ENCODE peak calls at places on chromosomes 11 and 22, in four cellular contexts. M is WTC11, N is K562, A is HepG2. E is an unnamed sample.

GRCh38 chr11:112734207-112734606 is 227.0 kb upstream of the NCAM1 start:
- DNase-seq in N (peak), A (no peak), M (peak), E (no peak)

GRCh38 chr11:61699737-61700160 is 19.6 kb downstream of the DAGLA start:
- DNase-seq in M (no peak), A (no peak), N (no peak), E (no peak)

GRCh38 chr22:44746836-44747519 is 5.4 kb upstream of the ARHGAP8 start:
- DNase-seq in M (no peak), N (no peak), A (peak), E (no peak)

GRCh38 chr22:38755155-38755910 is 465 bp downstream of the SUN2 start:
- DNase-seq in M (peak), N (peak), A (peak), E (peak)

GRCh38 chr22:48711669-48712068 is 1116.0 kb downstream of the BRD1 start:
- DNase-seq in M (no peak), A (no peak), N (no peak), E (no peak)

GRCh38 chr11:88480217-88480616 is 142.7 kb upstream of the CTSC start:
- DNase-seq in A (no peak), N (no peak), M (no peak), E (no peak)

GRCh38 chr11:69563946-69564780 is 76.8 kb upstream of the CCND1 start:
- DNase-seq in N (no peak), M (no peak), A (peak), E (no peak)

GRCh38 chr22:16601437-16602223 is 9.0 kb upstream of the CCT8L2 start:
- DNase-seq in N (peak), A (no peak), M (no peak), E (no peak)

GRCh38 chr11:1953489-1954284 is 6.6 kb downstream of the MRPL23 start:
- DNase-seq in M (no peak), A (no peak), N (no peak), E (no peak)

GRCh38 chr22:27980424-27981148 is 61.5 kb upstream of the PITPNB start:
- DNase-seq in M (peak), A (no peak), N (peak), E (no peak)

GRCh38 chr22:27982106-27982505 is 63.0 kb upstream of the PITPNB start:
- DNase-seq in M (no peak), A (no peak), N (no peak), E (no peak)

GRCh38 chr22:27978317-27978716 is 59.3 kb upstream of the PITPNB start:
- DNase-seq in N (no peak), M (no peak), A (no peak), E (no peak)

GRCh38 chr22:27975381-27976013 is 56.4 kb upstream of the PITPNB start:
- DNase-seq in M (no peak), N (no peak), A (no peak), E (no peak)

GRCh38 chr22:27978875-27979274 is 59.8 kb upstream of the PITPNB start:
- DNase-seq in M (no peak), A (no peak), N (no peak), E (no peak)
- TF ChIP-seq NR3C1 in M (no peak), A (no peak), N (no peak), E (no peak)

GRCh38 chr11:128098840-128099239 is 488.5 kb downstream of the ETS1 start:
- DNase-seq in A (no peak), N (no peak), M (no peak), E (no peak)

GRCh38 chr11:128093689-128094088 is 493.7 kb downstream of the ETS1 start:
- DNase-seq in N (no peak), M (no peak), A (no peak), E (no peak)

GRCh38 chr11:128089962-128090361 is 497.4 kb downstream of the ETS1 start:
- DNase-seq in A (no peak), N (no peak), M (no peak), E (no peak)

DNA sequence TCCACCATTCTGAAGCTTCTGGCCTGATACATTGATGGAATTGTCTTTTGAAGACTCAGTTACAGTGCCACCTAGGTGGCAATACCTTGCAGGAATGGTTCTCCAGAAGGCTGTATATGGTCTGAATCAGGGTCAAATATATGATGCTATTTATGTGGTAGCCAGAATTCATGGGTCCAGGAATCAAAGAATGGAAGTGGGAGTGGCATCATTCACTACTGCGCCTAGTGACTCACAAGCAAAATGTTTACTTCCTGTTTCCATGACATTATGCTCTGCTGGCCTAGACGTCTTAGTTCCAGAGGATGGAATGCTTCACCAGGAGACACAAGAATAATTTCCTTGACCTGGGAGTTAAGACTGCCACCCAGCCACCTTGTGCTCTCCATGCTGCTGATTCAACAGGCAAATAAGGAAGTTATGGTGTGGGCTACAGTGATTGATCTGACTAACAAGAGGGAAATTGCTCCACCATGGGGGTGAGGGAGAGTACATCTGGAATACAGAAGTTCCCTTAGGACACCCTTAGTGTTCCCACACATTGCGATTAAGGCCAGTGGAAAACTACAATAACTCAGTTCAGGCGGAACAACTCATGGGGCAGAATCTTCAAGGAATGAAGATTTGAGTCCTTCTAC is 491.8 kb downstream of the ETS1 start:
- DNase-seq in M (no peak), A (no peak), N (no peak), E (peak)
- TF ChIP-seq NR3C1 in M (no peak), A (no peak), N (no peak), E (no peak)

GRCh38 chr11:47409440-47410403 is 1.3 kb downstream of the SLC39A13 start:
- DNase-seq in M (no peak), A (no peak), N (no peak), E (no peak)
- TF ChIP-seq NR3C1 in M (no peak), A (no peak), N (no peak), E (no peak)

DNA sequence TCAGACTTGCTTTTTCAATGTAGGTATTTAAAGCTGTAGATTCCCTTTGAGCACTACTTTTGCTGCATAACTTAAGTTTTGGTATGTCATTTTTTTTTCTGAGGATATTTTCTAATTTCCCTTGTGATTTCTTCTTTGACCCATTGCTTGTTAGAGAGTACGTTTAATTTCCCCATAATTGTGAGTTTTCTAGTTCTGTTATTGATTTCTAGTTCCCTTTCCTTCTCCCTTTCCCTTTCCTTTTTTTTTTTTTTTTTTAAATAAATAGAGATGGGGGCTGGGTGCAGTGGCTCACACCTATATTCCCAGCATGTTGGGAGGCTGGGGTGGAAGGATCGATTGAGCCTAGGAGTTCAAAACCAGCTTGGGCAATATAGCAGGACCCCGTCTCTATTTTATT is 30.8 kb downstream of the UBE2L3 start:
- DNase-seq in N (no peak), M (no peak), A (no peak), E (no peak)
- TF ChIP-seq NR3C1 in N (no peak), M (no peak), A (no peak), E (no peak)

GRCh38 chr22:42792909-42793847 is 63.9 kb downstream of the ARFGAP3 start:
- DNase-seq in A (no peak), N (no peak), M (no peak), E (no peak)
- TF ChIP-seq NR3C1 in A (no peak), N (no peak), M (no peak), E (no peak)

DNA sequence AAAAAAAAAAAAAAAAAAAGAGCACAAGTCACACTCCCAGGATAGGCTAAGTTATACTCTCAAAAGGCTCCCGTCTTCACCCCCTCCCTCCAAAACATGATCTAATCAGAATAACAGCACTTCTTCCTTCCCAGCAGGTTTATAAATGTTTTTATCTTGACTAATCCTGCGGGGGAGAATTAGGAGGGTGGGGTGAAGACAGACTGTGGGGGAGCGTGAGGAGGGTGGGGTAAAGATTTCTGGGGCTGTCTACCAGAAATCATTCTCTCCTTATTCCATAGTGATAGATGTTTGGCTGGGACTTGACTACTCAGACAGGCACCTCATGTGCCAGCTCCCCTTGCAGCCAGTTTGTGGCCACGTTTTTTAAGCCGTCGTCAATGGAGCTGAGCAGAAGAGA is 17.0 kb downstream of the KCNE3 start:
- DNase-seq in A (no peak), M (no peak), N (no peak), E (no peak)
- TF ChIP-seq NR3C1 in A (no peak), M (no peak), N (no peak), E (no peak)

GRCh38 chr11:44842219-44842618 is 108.5 kb downstream of the TP53I11 start:
- DNase-seq in A (no peak), N (no peak), M (no peak), E (no peak)
- TF ChIP-seq NR3C1 in A (no peak), N (no peak), M (no peak), E (no peak)